ENCODE peak calls at places on chromosomes 1 and 21, in eight cellular contexts. G, U, J, O, T, E, V and Z are unnamed samples.

GRCh38 chr1:46533179-46533864 is 18.1 kb downstream of the KNCN start:
- DNase-seq in G (peak; percentile 31), U (no peak), J (peak; percentile 13), O (peak; percentile 21), T (peak; percentile 53), E (peak; percentile 64), V (peak; percentile 36), Z (no peak)

GRCh38 chr1:101025283-101025679 is 303 bp downstream of the DPH5 start:
- DNase-seq in G (no peak), U (no peak), J (peak; percentile 13), O (no peak), T (peak; percentile 22), E (peak; percentile 32), V (no peak), Z (no peak)

GRCh38 chr1:64956733-64957441 is 9.5 kb downstream of the JAK1 start:
- DNase-seq in G (no peak), U (no peak), J (no peak), O (no peak), T (no peak), E (no peak), V (no peak), Z (no peak)

GRCh38 chr21:31012133-31013089 is 25.9 kb downstream of the KRTAP19-8 start:
- DNase-seq in G (no peak), U (no peak), J (no peak), O (no peak), T (no peak), E (no peak), V (no peak), Z (no peak)

GRCh38 chr1:27099154-27099903 is 55.6 kb downstream of the SLC9A1 start:
- DNase-seq in G (peak; percentile 82), U (no peak), J (peak; percentile 48), O (peak; percentile 64), T (no peak), E (peak; percentile 89), V (peak; percentile 28), Z (no peak)

GRCh38 chr1:154220970-154221814 is 437 bp downstream of the UBAP2L start:
- DNase-seq in G (peak; percentile 58), U (no peak), J (peak; percentile 65), O (peak; percentile 40), T (peak; percentile 67), E (peak; percentile 75), V (peak; percentile 38), Z (no peak)

GRCh38 chr1:65066379-65066765 is 81.6 kb upstream of the AK4 start:
- DNase-seq in G (no peak), U (no peak), J (no peak), O (peak; percentile 2), T (no peak), E (no peak), V (no peak), Z (no peak)

GRCh38 chr1:61067446-61067845 is 14.9 kb upstream of the NFIA start:
- DNase-seq in G (no peak), U (no peak), J (no peak), O (no peak), T (no peak), E (no peak), V (no peak), Z (no peak)

GRCh38 chr1:236509647-236510401 is 14.0 kb upstream of the LGALS8 start:
- DNase-seq in G (no peak), U (no peak), J (no peak), O (no peak), T (no peak), E (peak; percentile 29), V (no peak), Z (no peak)

GRCh38 chr1:210618379-210618778 is 289.7 kb downstream of the HHAT start:
- DNase-seq in G (no peak), U (no peak), J (no peak), O (no peak), T (no peak), E (no peak), V (no peak), Z (no peak)

GRCh38 chr1:163410073-163410522 is 88.3 kb downstream of the NUF2 start:
- DNase-seq in G (peak; percentile 72), U (no peak), J (peak; percentile 26), O (peak; percentile 28), T (peak; percentile 65), E (peak; percentile 82), V (peak; percentile 67), Z (peak; percentile 91)

GRCh38 chr1:115781343-115781742 is 12.8 kb upstream of the CASQ2 start:
- DNase-seq in G (peak; percentile 73), U (no peak), J (peak; percentile 96), O (no peak), T (no peak), E (no peak), V (no peak), Z (no peak)

GRCh38 chr1:22454476-22455056 is 2.9 kb downstream of the ZBTB40 start:
- DNase-seq in G (no peak), U (no peak), J (no peak), O (no peak), T (no peak), E (no peak), V (no peak), Z (no peak)

GRCh38 chr1:92323473-92324453 is 24.9 kb downstream of the RPAP2 start:
- DNase-seq in G (no peak), U (no peak), J (no peak), O (no peak), T (no peak), E (no peak), V (no peak), Z (no peak)

GRCh38 chr1:166040635-166041034 is 126.2 kb downstream of the FAM78B start:
- DNase-seq in G (no peak), U (no peak), J (no peak), O (no peak), T (no peak), E (no peak), V (no peak), Z (no peak)

GRCh38 chr1:230047114-230047865 is 19.7 kb upstream of the GALNT2 start:
- DNase-seq in G (no peak), U (no peak), J (no peak), O (no peak), T (no peak), E (no peak), V (no peak), Z (no peak)

GRCh38 chr1:240598602-240599001 is 13.4 kb downstream of the GREM2 start:
- DNase-seq in G (no peak), U (no peak), J (no peak), O (no peak), T (no peak), E (no peak), V (no peak), Z (no peak)

GRCh38 chr1:24998554-24999245 is 68.6 kb upstream of the RUNX3 start:
- DNase-seq in G (no peak), U (no peak), J (no peak), O (no peak), T (no peak), E (no peak), V (no peak), Z (no peak)

GRCh38 chr21:14482165-14482564 is 64.0 kb downstream of the SAMSN1 start:
- DNase-seq in G (no peak), U (no peak), J (no peak), O (no peak), T (no peak), E (no peak), V (no peak), Z (peak; percentile 20)

GRCh38 chr1:181189245-181189644 is 100.7 kb downstream of the IER5 start:
- DNase-seq in G (no peak), U (no peak), J (no peak), O (no peak), T (no peak), E (no peak), V (no peak), Z (no peak)

GRCh38 chr1:239361403-239361802 is 25.0 kb upstream of the CHRM3 start:
- DNase-seq in G (peak; percentile 7), U (no peak), J (no peak), O (no peak), T (no peak), E (peak; percentile 28), V (no peak), Z (no peak)

GRCh38 chr1:172144445-172145060 is 275.9 kb upstream of the C1orf105 start:
- DNase-seq in G (peak; percentile 99), U (peak; percentile 83), J (peak; percentile 97), O (peak; percentile 96), T (no peak), E (peak; percentile 91), V (no peak), Z (peak; percentile 83)

GRCh38 chr21:41713495-41714281 is 53.2 kb downstream of the RIPK4 start:
- DNase-seq in G (no peak), U (no peak), J (no peak), O (no peak), T (no peak), E (peak; percentile 77), V (no peak), Z (no peak)

GRCh38 chr1:39892611-39893595 is 8.8 kb downstream of the MYCL start:
- DNase-seq in G (peak; percentile 40), U (no peak), J (peak; percentile 47), O (peak; percentile 87), T (peak; percentile 67), E (peak; percentile 52), V (no peak), Z (no peak)

GRCh38 chr1:1630191-1630964 is 1.6 kb upstream of the MMP23B start:
- DNase-seq in G (peak; percentile 81), U (peak; percentile 39), J (no peak), O (no peak), T (peak; percentile 84), E (peak; percentile 81), V (no peak), Z (no peak)

GRCh38 chr1:67103548-67103947 is 31.2 kb downstream of the C1orf141 start:
- DNase-seq in G (no peak), U (no peak), J (no peak), O (no peak), T (no peak), E (no peak), V (no peak), Z (no peak)

GRCh38 chr1:40404670-40405462 is 31.3 kb downstream of the SMAP2 start:
- DNase-seq in G (peak; percentile 83), U (no peak), J (peak; percentile 68), O (peak; percentile 43), T (peak; percentile 68), E (peak; percentile 59), V (no peak), Z (no peak)

GRCh38 chr1:168631671-168632400 is 55.4 kb downstream of the XCL1 start:
- DNase-seq in G (no peak), U (no peak), J (no peak), O (no peak), T (no peak), E (peak; percentile 26), V (no peak), Z (no peak)

GRCh38 chr1:199684686-199685273 is 342.7 kb upstream of the NR5A2 start:
- DNase-seq in G (peak; percentile 86), U (peak; percentile 22), J (peak; percentile 79), O (peak; percentile 59), T (peak; percentile 28), E (peak; percentile 71), V (peak; percentile 23), Z (peak; percentile 69)

GRCh38 chr1:159960721-159961381 is 6.8 kb upstream of the SLAMF9 start:
- DNase-seq in G (peak; percentile 87), U (no peak), J (peak; percentile 86), O (no peak), T (no peak), E (peak; percentile 65), V (no peak), Z (no peak)